ENCODE peak calls at places on chromosomes 5 and 9, in seven cellular contexts. C is Caco-2, D is astrocyte of the spinal cord, P is left ventricle myocardium inferior, T is MCF 10A, Z is H9, F is GM13976. R is an unnamed sample.

GRCh38 chr5:120140510-120140909 is 323.6 kb upstream of the PRR16 start:
- DNase-seq in C (no peak), D (no peak), P (no peak), T (no peak), Z (no peak), F (no peak), R (no peak)

GRCh38 chr9:110650991-110651411 is 17.6 kb upstream of the MUSK start:
- DNase-seq in C (no peak), D (peak), P (no peak), T (peak), Z (no peak), F (no peak), R (no peak)

GRCh38 chr5:54471398-54471797 is 15.9 kb downstream of the HSPB3 start:
- DNase-seq in C (no peak), D (no peak), P (no peak), T (no peak), Z (no peak), F (no peak), R (no peak)

GRCh38 chr9:128669786-128670185 is 13.1 kb upstream of the DYNC2I2 start:
- DNase-seq in C (no peak), D (no peak), P (no peak), T (no peak), Z (no peak), F (no peak), R (no peak)

GRCh38 chr5:142846402-142846801 is 76.2 kb downstream of the ARHGAP26 start:
- DNase-seq in C (no peak), D (no peak), P (no peak), T (no peak), Z (no peak), F (no peak), R (no peak)

GRCh38 chr5:1449081-1449630 is 3.9 kb upstream of the SLC6A3 start:
- DNase-seq in C (no peak), D (no peak), P (no peak), T (no peak), Z (no peak), F (no peak), R (no peak)

GRCh38 chr5:133801955-133802751 is 166.3 kb downstream of the C5orf15 start:
- DNase-seq in C (no peak), D (peak), P (peak), T (no peak), Z (no peak), F (no peak), R (no peak)

GRCh38 chr9:31045810-31046209 is 1338.6 kb upstream of the ACO1 start:
- DNase-seq in C (no peak), D (no peak), P (no peak), T (no peak), Z (no peak), F (no peak), R (no peak)

GRCh38 chr9:4547016-4547415 is 56.7 kb downstream of the SLC1A1 start:
- DNase-seq in C (no peak), D (peak), P (no peak), T (no peak), Z (no peak), F (no peak), R (no peak)

GRCh38 chr9:129981180-129981907 is 61.6 kb downstream of the FNBP1 start:
- DNase-seq in C (no peak), D (no peak), P (peak), T (no peak), Z (no peak), F (no peak), R (no peak)

GRCh38 chr5:61357745-61358144 is 25.7 kb downstream of the ZSWIM6 start:
- DNase-seq in C (no peak), D (no peak), P (no peak), T (peak), Z (peak), F (no peak), R (no peak)

GRCh38 chr5:180639743-180640300 is 9.6 kb downstream of the FLT4 start:
- DNase-seq in C (peak), D (no peak), P (peak), T (no peak), Z (peak), F (no peak), R (no peak)

GRCh38 chr5:103546858-103547257 is 15.7 kb downstream of the NUDT12 start:
- DNase-seq in C (no peak), D (no peak), P (no peak), T (no peak), Z (no peak), F (no peak), R (no peak)

GRCh38 chr5:150401076-150401375 is 11.7 kb downstream of the CD74 start:
- DNase-seq in C (no peak), D (no peak), P (no peak), T (no peak), Z (no peak), F (no peak), R (no peak)

GRCh38 chr5:39755986-39756385 is 331.2 kb upstream of the DAB2 start:
- DNase-seq in C (no peak), D (peak), P (no peak), T (peak), Z (no peak), F (no peak), R (no peak)

GRCh38 chr9:101881508-101881907 is 143.1 kb upstream of the GRIN3A start:
- DNase-seq in C (no peak), D (no peak), P (no peak), T (no peak), Z (no peak), F (no peak), R (no peak)

DNA sequence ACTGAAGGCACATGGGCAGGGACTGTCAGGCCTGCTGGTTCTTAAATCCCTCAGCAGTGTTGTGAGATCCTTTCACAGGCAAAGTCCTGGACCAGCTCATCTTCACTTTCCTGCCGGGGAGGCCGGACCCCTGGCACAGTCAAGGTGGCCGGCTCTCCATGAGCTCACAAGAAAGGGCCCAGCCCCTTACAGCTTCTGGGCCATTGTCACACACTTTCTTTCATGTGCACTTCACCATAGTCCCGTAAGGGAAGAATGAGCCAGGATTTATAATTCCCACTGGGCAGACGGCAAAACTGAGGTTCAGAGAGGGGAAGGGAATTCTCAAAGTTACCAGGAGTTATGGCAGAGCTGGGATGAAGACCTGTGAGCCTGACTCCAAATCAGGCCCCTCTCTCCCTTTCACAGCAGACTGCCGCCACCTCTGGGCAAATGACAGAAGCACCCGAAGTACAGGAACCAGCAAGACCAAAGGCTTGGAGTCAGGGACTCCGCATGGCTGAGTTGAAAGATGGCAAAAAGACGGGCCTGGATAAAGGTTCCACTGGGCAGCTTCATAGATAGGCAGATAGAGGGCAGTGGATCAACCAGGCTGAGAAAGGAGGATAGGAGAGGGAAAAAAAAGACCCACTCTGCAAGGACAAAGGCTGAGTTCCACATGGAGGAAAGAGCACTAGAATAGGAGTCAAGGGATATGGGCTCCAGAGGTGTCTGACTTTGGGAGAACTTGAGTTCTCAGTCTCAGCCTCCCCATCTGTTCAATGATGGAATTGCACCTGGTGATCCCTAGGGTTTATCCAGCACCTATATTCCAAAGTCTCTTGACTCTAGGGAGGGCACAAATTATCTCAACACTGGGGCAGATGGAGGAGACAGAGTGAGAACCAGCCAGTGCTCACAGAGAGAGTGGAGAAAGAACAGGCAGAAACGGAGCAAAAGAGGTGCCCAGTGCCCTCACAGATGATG is 128.7 kb downstream of the PAX5 start:
- DNase-seq in C (peak), D (no peak), P (no peak), T (no peak), Z (peak), F (no peak), R (no peak)
- TF ChIP-seq CTCF in C (no peak), D (peak), P (no peak), T (no peak), Z (peak), F (no peak), R (no peak)

GRCh38 chr5:168076561-168076991 is 214.9 kb upstream of the WWC1 start:
- DNase-seq in C (no peak), D (peak), P (peak), T (peak), Z (peak), F (no peak), R (peak)
- TF ChIP-seq CTCF in C (peak), D (peak), P (peak), T (peak), Z (peak), F (peak), R (peak)

GRCh38 chr5:162231522-162231921 is 163.9 kb downstream of the GABRG2 start:
- DNase-seq in C (no peak), D (no peak), P (no peak), T (peak), Z (no peak), F (no peak), R (no peak)

GRCh38 chr5:162221884-162222283 is 154.3 kb downstream of the GABRG2 start:
- DNase-seq in C (no peak), D (no peak), P (no peak), T (no peak), Z (no peak), F (no peak), R (no peak)

GRCh38 chr5:162230348-162230747 is 162.8 kb downstream of the GABRG2 start:
- DNase-seq in C (no peak), D (no peak), P (no peak), T (no peak), Z (no peak), F (no peak), R (no peak)

GRCh38 chr5:162227075-162227474 is 159.5 kb downstream of the GABRG2 start:
- DNase-seq in C (no peak), D (no peak), P (no peak), T (peak), Z (peak), F (no peak), R (no peak)
- TF ChIP-seq CTCF in C (no peak), D (no peak), P (no peak), T (peak), Z (peak), F (no peak), R (no peak)

GRCh38 chr9:137318976-137319375 is 16.9 kb upstream of the NRARP start:
- DNase-seq in C (peak), D (no peak), P (peak), T (no peak), Z (peak), F (no peak), R (peak)
- TF ChIP-seq CTCF in C (peak), D (peak), P (peak), T (no peak), Z (peak), F (no peak), R (no peak)

GRCh38 chr5:129172561-129172960 is 78.0 kb downstream of the ISOC1 start:
- DNase-seq in C (no peak), D (no peak), P (no peak), T (peak), Z (no peak), F (no peak), R (no peak)
- TF ChIP-seq CTCF in C (no peak), D (no peak), P (peak), T (peak), Z (peak), F (no peak), R (no peak)

DNA sequence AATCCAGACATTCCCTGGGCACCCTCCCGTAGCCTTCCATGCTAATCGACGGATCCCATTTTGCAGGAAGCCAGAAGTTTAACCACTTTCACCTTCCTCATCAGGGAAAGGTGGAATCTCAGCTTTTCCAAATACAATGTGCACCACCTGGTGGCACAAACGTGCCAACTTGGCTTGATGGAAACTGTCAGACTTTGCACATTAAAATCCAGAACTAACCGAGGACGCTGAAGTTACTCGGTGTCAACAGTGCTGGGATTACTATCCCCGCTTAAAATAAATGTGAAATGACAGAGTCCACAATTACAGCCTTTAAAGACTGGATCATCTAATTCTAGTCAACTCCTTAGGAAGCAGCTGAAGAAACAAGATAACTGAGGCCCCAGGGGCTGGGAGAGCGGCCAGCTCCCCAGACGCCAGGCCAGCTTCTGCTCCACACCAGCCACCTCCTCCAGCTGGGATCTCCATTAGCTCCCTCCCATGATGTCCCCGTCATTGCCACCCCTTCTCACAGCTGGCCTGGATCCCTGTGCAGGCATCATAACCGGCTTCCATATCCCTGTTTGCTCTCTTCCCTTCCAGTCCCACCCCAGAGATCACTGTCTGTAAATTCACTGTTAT is 50.2 kb upstream of the RETREG1 start:
- DNase-seq in C (no peak), D (peak), P (peak), T (peak), Z (no peak), F (no peak), R (no peak)
- TF ChIP-seq CTCF in C (peak), D (peak), P (peak), T (peak), Z (peak), F (peak), R (peak)

R was measured in GM20000.